ENCODE peak calls at places on chromosomes 11 and 22, in seven cellular contexts. L is type B pancreatic cell, M is left ventricle myocardium inferior, P is NCI-H1436, Z is NCI-H510A, T is adrenal gland, R is SJSA1. V is an unnamed sample.

GRCh38 chr11:67371549-67372231 is 1.7 kb downstream of the CLCF1 start:
- DNase-seq in L (no peak), M (no peak), P (no peak), Z (no peak), T (no peak), R (peak), V (no peak)

GRCh38 chr11:64790205-64791095 is 12.1 kb upstream of the SF1 start:
- DNase-seq in L (no peak), M (no peak), P (no peak), Z (no peak), T (no peak), R (no peak), V (no peak)

GRCh38 chr11:79055866-79056632 is 384.8 kb downstream of the TENM4 start:
- DNase-seq in L (no peak), M (no peak), P (no peak), Z (no peak), T (no peak), R (no peak), V (no peak)

GRCh38 chr11:14228356-14228755 is 130.6 kb downstream of the RRAS2 start:
- DNase-seq in L (no peak), M (no peak), P (no peak), Z (no peak), T (no peak), R (no peak), V (no peak)

GRCh38 chr11:78150754-78151153 is 11.3 kb upstream of the ALG8 start:
- DNase-seq in L (no peak), M (no peak), P (no peak), Z (no peak), T (no peak), R (no peak), V (no peak)

GRCh38 chr11:6979365-6979764 is 40.8 kb downstream of the ZNF214 start:
- DNase-seq in L (no peak), M (no peak), P (no peak), Z (no peak), T (no peak), R (no peak), V (no peak)

GRCh38 chr11:45592581-45592980 is 72.8 kb downstream of the CHST1 start:
- DNase-seq in L (no peak), M (no peak), P (no peak), Z (no peak), T (no peak), R (no peak), V (no peak)

GRCh38 chr11:122062763-122063162 is 53.3 kb downstream of the BLID start:
- DNase-seq in L (no peak), M (no peak), P (no peak), Z (no peak), T (no peak), R (no peak), V (no peak)

GRCh38 chr22:48960576-48960975 is 867.1 kb downstream of the BRD1 start:
- DNase-seq in L (peak), M (peak), P (no peak), Z (no peak), T (peak), R (peak), V (no peak)

GRCh38 chr11:70468256-70469230 is 70.2 kb downstream of the CTTN start:
- DNase-seq in L (no peak), M (no peak), P (no peak), Z (no peak), T (no peak), R (peak), V (peak)

GRCh38 chr11:2549080-2549479 is 104.3 kb downstream of the KCNQ1 start:
- DNase-seq in L (no peak), M (no peak), P (no peak), Z (no peak), T (peak), R (no peak), V (peak)

GRCh38 chr11:98701541-98701940 is 319.2 kb upstream of the CNTN5 start:
- DNase-seq in L (no peak), M (no peak), P (no peak), Z (no peak), T (no peak), R (no peak), V (no peak)

GRCh38 chr11:131295986-131296385 is 74.4 kb upstream of the NTM start:
- DNase-seq in L (no peak), M (no peak), P (no peak), Z (no peak), T (no peak), R (no peak), V (no peak)

GRCh38 chr11:95567685-95568084 is 221.9 kb downstream of the FAM76B start:
- DNase-seq in L (no peak), M (no peak), P (no peak), Z (no peak), T (no peak), R (no peak), V (no peak)

GRCh38 chr11:26040339-26040738 is 291.6 kb upstream of the ANO3 start:
- DNase-seq in L (no peak), M (no peak), P (no peak), Z (no peak), T (no peak), R (no peak), V (no peak)

GRCh38 chr22:17083811-17084540 is 824 bp upstream of the IL17RA start:
- DNase-seq in L (no peak), M (no peak), P (no peak), Z (no peak), T (peak), R (no peak), V (peak)

GRCh38 chr11:44775366-44776356 is 48.9 kb downstream of the TSPAN18 start:
- DNase-seq in L (no peak), M (peak), P (peak), Z (no peak), T (peak), R (no peak), V (peak)

GRCh38 chr11:111676878-111677585 is 74.8 kb downstream of the SIK2 start:
- DNase-seq in L (no peak), M (no peak), P (no peak), Z (no peak), T (no peak), R (no peak), V (no peak)

GRCh38 chr11:110173775-110174644 is 80.8 kb downstream of the ZC3H12C start:
- DNase-seq in L (no peak), M (peak), P (peak), Z (no peak), T (peak), R (no peak), V (peak)

GRCh38 chr11:74691755-74692154 is 39.5 kb downstream of the CHRDL2 start:
- DNase-seq in L (no peak), M (no peak), P (no peak), Z (no peak), T (no peak), R (no peak), V (no peak)

GRCh38 chr11:26764825-26765224 is 43.0 kb upstream of the SLC5A12 start:
- DNase-seq in L (no peak), M (no peak), P (no peak), Z (no peak), T (no peak), R (no peak), V (no peak)

GRCh38 chr11:122163420-122163819 is 47.4 kb upstream of the BLID start:
- DNase-seq in L (no peak), M (no peak), P (no peak), Z (no peak), T (no peak), R (no peak), V (no peak)

GRCh38 chr11:114036156-114036811 is 23.2 kb upstream of the ZBTB16 start:
- DNase-seq in L (peak), M (peak), P (no peak), Z (peak), T (peak), R (peak), V (peak)

GRCh38 chr11:39365809-39366436 is 2093.5 kb downstream of the LRRC4C start:
- DNase-seq in L (no peak), M (no peak), P (peak), Z (no peak), T (no peak), R (no peak), V (no peak)

GRCh38 chr22:46574993-46575914 is 37.8 kb upstream of the CELSR1 start:
- DNase-seq in L (no peak), M (peak), P (no peak), Z (peak), T (no peak), R (no peak), V (peak)

GRCh38 chr11:126391970-126392637 is 36.6 kb downstream of the ST3GAL4 start:
- DNase-seq in L (no peak), M (no peak), P (no peak), Z (no peak), T (peak), R (no peak), V (no peak)